ENCODE peak calls at places on chromosomes 13 and 19, in four cellular contexts. W, E, U and L are unnamed samples. For H3K36me3, the result is how much of the 10 kb centered on the place peaks cover.

GRCh38 chr19:40219721-40220276 is 1.6 kb upstream of the TTC9B start:
- DNase-seq in W (no peak), E (no peak), U (peak), L (no peak)

GRCh38 chr19:47446534-47447469 is 24.9 kb downstream of the SLC8A2 start:
- DNase-seq in W (peak), E (no peak), U (no peak), L (peak)

GRCh38 chr19:41919948-41920712 is 8.1 kb downstream of the ERFL start:
- DNase-seq in W (no peak), E (no peak), U (no peak), L (no peak)

GRCh38 chr19:33876192-33876591 is 79.5 kb downstream of the KCTD15 start:
- DNase-seq in W (no peak), E (no peak), U (no peak), L (no peak)

GRCh38 chr13:93680329-93680728 is 453.7 kb downstream of the GPC6 start:
- DNase-seq in W (no peak), E (no peak), U (no peak), L (no peak)

GRCh38 chr13:37617162-37617561 is 18.6 kb upstream of the POSTN start:
- DNase-seq in W (no peak), E (no peak), U (peak), L (no peak)

GRCh38 chr13:44561352-44561751 is 14.8 kb downstream of the TSC22D1 start:
- DNase-seq in W (no peak), E (no peak), U (no peak), L (no peak)

GRCh38 chr19:1503089-1503924 is 9.5 kb downstream of the ADAMTSL5 start:
- DNase-seq in W (peak), E (peak), U (peak), L (no peak)

GRCh38 chr19:27647423-27647822 is 1565.5 kb downstream of the UQCRFS1 start:
- DNase-seq in W (no peak), E (no peak), U (no peak), L (no peak)

GRCh38 chr19:41702208-41702651 is 6.2 kb upstream of the CEACAM5 start:
- DNase-seq in W (no peak), E (no peak), U (peak), L (no peak)

GRCh38 chr19:33404916-33405315 is 31.4 kb downstream of the CEBPG start:
- DNase-seq in W (no peak), E (no peak), U (no peak), L (no peak)

GRCh38 chr19:30450101-30450500 is 77.9 kb downstream of the ZNF536 start:
- DNase-seq in W (peak), E (no peak), U (no peak), L (no peak)

GRCh38 chr13:105196052-105196451 is 1339.4 kb downstream of the EFNB2 start:
- DNase-seq in W (no peak), E (no peak), U (peak), L (no peak)

GRCh38 chr13:32254916-32255743 is 60.0 kb downstream of the ZAR1L start:
- DNase-seq in W (no peak), E (no peak), U (no peak), L (no peak)

GRCh38 chr13:74647991-74648390 is 513.8 kb upstream of the KLF12 start:
- DNase-seq in W (no peak), E (no peak), U (no peak), L (no peak)

DNA sequence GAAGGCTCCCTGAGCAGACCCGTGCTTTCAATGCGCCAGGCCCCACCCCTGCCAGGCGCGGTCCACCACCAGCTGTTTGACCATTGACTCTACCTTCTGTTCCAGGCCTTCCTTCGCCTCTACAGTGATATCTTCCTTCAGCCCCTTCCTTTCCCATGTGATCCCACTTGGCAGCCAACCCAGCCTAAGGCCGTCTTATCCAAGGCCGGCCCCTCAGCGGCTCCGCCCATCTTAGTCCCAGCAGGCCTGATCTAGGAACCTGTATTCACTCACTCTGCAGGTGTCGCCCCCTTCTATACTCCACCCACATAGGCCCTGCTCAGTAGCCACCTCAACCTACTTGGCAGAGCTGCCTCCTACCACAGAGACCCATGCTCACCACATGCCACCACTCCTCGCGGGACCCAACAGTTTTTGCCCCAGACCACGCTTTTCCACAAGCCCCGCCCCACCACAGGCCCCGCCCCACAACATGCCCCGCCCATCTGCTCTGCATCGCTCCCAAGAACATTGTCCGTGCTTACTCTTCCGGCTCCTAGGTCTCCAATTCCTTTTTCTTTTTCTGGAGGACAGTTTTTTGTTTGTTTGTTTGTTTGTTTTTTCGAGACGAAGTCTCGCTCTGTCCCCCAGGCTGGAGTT is 2.9 kb downstream of the RASIP1 start:
- DNase-seq in W (no peak), E (no peak), U (no peak), L (no peak)
- H3K4me3 ChIP-seq in W (no peak), E (no peak), U (no peak), L (no peak)

GRCh38 chr19:51277112-51277511 is 26.2 kb downstream of the SIGLECL1 start:
- DNase-seq in W (no peak), E (no peak), U (no peak), L (no peak)

DNA sequence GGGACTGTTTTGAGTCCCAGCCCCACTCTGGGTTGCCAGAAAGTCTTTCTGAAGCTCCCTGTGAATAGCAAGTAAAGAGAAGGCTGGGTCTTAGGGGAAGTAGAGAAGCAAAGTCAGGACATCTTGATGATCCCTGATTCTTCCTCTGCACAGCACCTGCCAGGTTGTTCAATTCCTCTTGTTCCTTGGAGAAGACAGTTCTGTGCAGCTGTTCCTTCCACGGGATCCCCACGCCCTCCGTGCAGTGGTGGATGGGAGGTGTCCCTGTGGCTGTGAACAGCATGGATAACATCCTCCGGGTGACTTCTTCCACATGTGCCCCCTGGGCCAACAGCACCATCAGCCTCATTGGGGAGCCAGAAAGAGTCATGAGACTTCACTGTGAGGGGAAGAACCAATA is 29.1 kb upstream of the IGLON5 start:
- DNase-seq in W (no peak), E (no peak), U (no peak), L (no peak)
- H3K36me3 ChIP-seq in W (under half), E (under half), U (under half), L (under half)

GRCh38 chr19:8485561-8486371 is 16.7 kb downstream of the PRAM1 start:
- DNase-seq in W (no peak), E (no peak), U (no peak), L (no peak)
- H3K4me3 ChIP-seq in W (no peak), E (no peak), U (no peak), L (no peak)

GRCh38 chr19:55694656-55695491 is 19.8 kb downstream of the EPN1 start:
- DNase-seq in W (no peak), E (no peak), U (no peak), L (peak)
- H3K36me3 ChIP-seq in W (under half), E (under half), U (half or more), L (under half)

GRCh38 chr19:45456500-45456815 is 11.3 kb upstream of the FOSB start:
- DNase-seq in W (no peak), E (no peak), U (no peak), L (no peak)
- H3K4me3 ChIP-seq in W (no peak), E (no peak), U (no peak), L (no peak)